ENCODE peak calls at places on chromosomes 7 and 10, in four cellular contexts. Z is activated B cell treated with CpG ODN at 0.5 μM for 24 hours, B is GM12892, X is HuH-7.5. G is an unnamed sample.

GRCh38 chr10:5198386-5198785 is 1.7 kb downstream of the AKR1C4 start:
- DNase-seq in Z (no peak), B (no peak), X (no peak), G (no peak)

GRCh38 chr10:109987413-109987812 is 20.4 kb upstream of the ADD3 start:
- DNase-seq in Z (no peak), B (no peak), X (no peak), G (no peak)

GRCh38 chr7:101159696-101160674 is 5.4 kb downstream of the VGF start:
- DNase-seq in Z (no peak), B (no peak), X (no peak), G (no peak)

GRCh38 chr7:28685660-28686417 is 272.3 kb downstream of the TRIL start:
- DNase-seq in Z (peak), B (no peak), X (peak), G (peak)

GRCh38 chr7:8185907-8186306 is 76.1 kb downstream of the ICA1 start:
- DNase-seq in Z (no peak), B (no peak), X (no peak), G (no peak)

GRCh38 chr10:78451592-78451991 is 417.9 kb downstream of the RPS24 start:
- DNase-seq in Z (no peak), B (no peak), X (no peak), G (no peak)

GRCh38 chr7:44101966-44102845 is 1.9 kb upstream of the AEBP1 start:
- DNase-seq in Z (no peak), B (no peak), X (no peak), G (no peak)

GRCh38 chr7:42164946-42165345 is 72.1 kb downstream of the GLI3 start:
- DNase-seq in Z (no peak), B (no peak), X (no peak), G (no peak)

GRCh38 chr7:92740713-92741126 is 95.7 kb downstream of the CDK6 start:
- DNase-seq in Z (no peak), B (no peak), X (no peak), G (no peak)

GRCh38 chr7:141228482-141228881 is 154.6 kb downstream of the TMEM178B start:
- DNase-seq in Z (no peak), B (no peak), X (no peak), G (no peak)

GRCh38 chr10:45438457-45439090 is 64.6 kb downstream of the ALOX5 start:
- DNase-seq in Z (no peak), B (no peak), X (no peak), G (no peak)

GRCh38 chr7:23396222-23396621 is 74.1 kb downstream of the IGF2BP3 start:
- DNase-seq in Z (no peak), B (no peak), X (no peak), G (no peak)

GRCh38 chr7:125563964-125564529 is 634.4 kb upstream of the POT1 start:
- DNase-seq in Z (no peak), B (no peak), X (no peak), G (peak)

GRCh38 chr10:77163670-77164348 is 473.8 kb downstream of the KCNMA1 start:
- DNase-seq in Z (no peak), B (no peak), X (no peak), G (no peak)

GRCh38 chr10:121608669-121609190 is 10.5 kb upstream of the FGFR2 start:
- DNase-seq in Z (no peak), B (peak), X (peak), G (peak)

GRCh38 chr10:4937346-4937745 is 25.9 kb upstream of the AKR1C1 start:
- DNase-seq in Z (no peak), B (no peak), X (no peak), G (no peak)

GRCh38 chr7:98528079-98528478 is 89.0 kb upstream of the NPTX2 start:
- DNase-seq in Z (no peak), B (no peak), X (no peak), G (no peak)

GRCh38 chr10:32104622-32105509 is 48.6 kb upstream of the KIF5B start:
- DNase-seq in Z (no peak), B (no peak), X (no peak), G (no peak)

GRCh38 chr7:95545007-95545615 is 51.2 kb downstream of the PDK4 start:
- DNase-seq in Z (no peak), B (no peak), X (peak), G (no peak)

GRCh38 chr10:119502214-119502613 is 40.3 kb downstream of the RGS10 start:
- DNase-seq in Z (no peak), B (no peak), X (no peak), G (no peak)

GRCh38 chr10:123614888-123615287 is 51.3 kb upstream of the GPR26 start:
- DNase-seq in Z (peak), B (no peak), X (peak), G (no peak)

GRCh38 chr7:7576344-7576743 is 9.7 kb downstream of the MIOS start:
- DNase-seq in Z (no peak), B (no peak), X (no peak), G (no peak)

GRCh38 chr7:103343758-103344452 is 662 bp downstream of the DNAJC2 start:
- DNase-seq in Z (no peak), B (no peak), X (peak), G (no peak)

GRCh38 chr7:44969701-44970494 is 8.9 kb downstream of the MYO1G start:
- DNase-seq in Z (no peak), B (no peak), X (no peak), G (no peak)

GRCh38 chr10:100909506-100910260 is 3.1 kb upstream of the SLF2 start:
- DNase-seq in Z (no peak), B (no peak), X (no peak), G (no peak)

GRCh38 chr10:91198781-91199180 is 21.7 kb upstream of the PCGF5 start:
- DNase-seq in Z (no peak), B (no peak), X (no peak), G (no peak)

GRCh38 chr7:80488406-80488805 is 23.5 kb downstream of the GNAT3 start:
- DNase-seq in Z (no peak), B (no peak), X (no peak), G (no peak)

GRCh38 chr7:66357062-66357461 is 151.9 kb downstream of the TPST1 start:
- DNase-seq in Z (no peak), B (no peak), X (no peak), G (no peak)

GRCh38 chr10:63630928-63631685 is 109.9 kb downstream of the REEP3 start:
- DNase-seq in Z (no peak), B (no peak), X (no peak), G (no peak)

GRCh38 chr10:96417432-96417831 is 58.6 kb upstream of the OPALIN start:
- DNase-seq in Z (no peak), B (no peak), X (no peak), G (no peak)

GRCh38 chr7:95105627-95106026 is 198.2 kb downstream of the PPP1R9A start:
- DNase-seq in Z (no peak), B (no peak), X (no peak), G (no peak)

GRCh38 chr7:111741811-111742240 is 179.5 kb upstream of the IMMP2L start:
- DNase-seq in Z (no peak), B (peak), X (peak), G (no peak)

GRCh38 chr10:59709472-59710125 is at the start of gene SLC16A9:
- DNase-seq in Z (peak), B (peak), X (peak), G (peak)

GRCh38 chr10:58820862-58821559 is 308.3 kb downstream of the BICC1 start:
- DNase-seq in Z (no peak), B (no peak), X (no peak), G (no peak)

GRCh38 chr10:74704629-74705360 is 121.6 kb upstream of the KAT6B start:
- DNase-seq in Z (no peak), B (no peak), X (peak), G (no peak)

GRCh38 chr10:91700788-91701444 is 68.0 kb upstream of the PPP1R3C start:
- DNase-seq in Z (no peak), B (no peak), X (no peak), G (no peak)

GRCh38 chr7:55573526-55573925 is 1.2 kb upstream of the VOPP1 start:
- DNase-seq in Z (no peak), B (no peak), X (no peak), G (no peak)

GRCh38 chr10:596725-597345 is 92.6 kb downstream of the DIP2C start:
- DNase-seq in Z (no peak), B (no peak), X (no peak), G (no peak)